ENCODE peak calls at places on chromosomes 12 and 14, in four cellular contexts. L is endothelial cell of umbilical vein; N is GM18507; D is CD4-positive, alpha-beta T cell. Z is an unnamed sample.

GRCh38 chr12:46492471-46493351 is 120.1 kb upstream of the SLC38A2 start:
- DNase-seq in L (peak), N (no peak), D (no peak), Z (no peak)

GRCh38 chr14:76125506-76125905 is 26.2 kb upstream of the GPATCH2L start:
- DNase-seq in L (no peak), N (no peak), D (no peak), Z (no peak)

GRCh38 chr14:22520235-22520634 is 68.8 kb downstream of the DAD1 start:
- DNase-seq in L (peak), N (no peak), D (no peak), Z (no peak)

GRCh38 chr14:74917646-74918081 is 5.4 kb downstream of the RPS6KL1 start:
- DNase-seq in L (no peak), N (no peak), D (no peak), Z (no peak)

GRCh38 chr12:116339800-116340371 is 62.4 kb upstream of the MED13L start:
- DNase-seq in L (no peak), N (no peak), D (no peak), Z (no peak)

GRCh38 chr12:117069926-117070900 is 29.0 kb downstream of the TESC start:
- DNase-seq in L (no peak), N (no peak), D (no peak), Z (no peak)

GRCh38 chr12:121709478-121709890 is 3.1 kb upstream of the TMEM120B start:
- DNase-seq in L (peak), N (no peak), D (no peak), Z (no peak)

GRCh38 chr14:76812093-76812421 is 625 bp downstream of the ANGEL1 start:
- DNase-seq in L (no peak), N (no peak), D (no peak), Z (no peak)

GRCh38 chr12:90260136-90260535 is 551.5 kb upstream of the ATP2B1 start:
- DNase-seq in L (no peak), N (no peak), D (no peak), Z (no peak)

GRCh38 chr14:55194656-55195355 is 3.4 kb upstream of the DLGAP5 start:
- DNase-seq in L (no peak), N (no peak), D (no peak), Z (no peak)

GRCh38 chr12:110921262-110921661 is 883 bp upstream of the MYL2 start:
- DNase-seq in L (no peak), N (no peak), D (no peak), Z (no peak)

GRCh38 chr14:35558680-35559079 is 24.7 kb downstream of the INSM2 start:
- DNase-seq in L (no peak), N (no peak), D (no peak), Z (no peak)

GRCh38 chr14:68637106-68638021 is 155.5 kb downstream of the ZFP36L1 start:
- DNase-seq in L (no peak), N (no peak), D (no peak), Z (no peak)

GRCh38 chr14:72614891-72615410 is 278.9 kb downstream of the DPF3 start:
- DNase-seq in L (no peak), N (no peak), D (no peak), Z (no peak)

GRCh38 chr12:56293785-56294184 is 6.3 kb downstream of the CS start:
- DNase-seq in L (no peak), N (no peak), D (no peak), Z (no peak)

GRCh38 chr12:121536058-121536928 is 44.5 kb downstream of the KDM2B start:
- DNase-seq in L (peak), N (peak), D (peak), Z (peak)

GRCh38 chr12:6792522-6793201 is 3.3 kb downstream of the CD4 start:
- DNase-seq in L (no peak), N (no peak), D (peak), Z (no peak)

GRCh38 chr12:56413392-56413791 is 35.8 kb downstream of the TIMELESS start:
- DNase-seq in L (no peak), N (no peak), D (no peak), Z (no peak)

GRCh38 chr12:88658009-88658408 is 77.7 kb upstream of the KITLG start:
- DNase-seq in L (no peak), N (no peak), D (no peak), Z (no peak)

GRCh38 chr12:121132601-121133481 is at the start of gene P2RX7:
- DNase-seq in L (peak), N (no peak), D (peak), Z (peak)

Z was measured in CD8-positive, alpha-beta memory T cell.